ENCODE peak calls at places on chromosomes 6 and 20, in ten cellular contexts. One of them, this sample, is unnamed.

GRCh38 chr20:32062776-32063170 is 10.7 kb downstream of the HCK start:
- DNase-seq in Calu3: no peak
- DNase-seq in AG04450: no peak
- DNase-seq in B cell: no peak
- DNase-seq in cardiac fibroblast: no peak
- DNase-seq in adrenal gland: peak; percentile 29
- DNase-seq in ovary: no peak
- DNase-seq in astrocyte of the spinal cord: no peak
- DNase-seq in fibroblast of the aortic adventitia: no peak
- DNase-seq in GM23338: no peak
- DNase-seq in this sample: peak; percentile 37

GRCh38 chr6:169171951-169172350 is 81.7 kb downstream of the THBS2 start:
- DNase-seq in Calu3: no peak
- DNase-seq in AG04450: no peak
- DNase-seq in B cell: no peak
- DNase-seq in cardiac fibroblast: peak; percentile 96
- DNase-seq in adrenal gland: no peak
- DNase-seq in ovary: no peak
- DNase-seq in astrocyte of the spinal cord: peak; percentile 48
- DNase-seq in fibroblast of the aortic adventitia: peak; percentile 88
- DNase-seq in GM23338: no peak
- DNase-seq in this sample: no peak

GRCh38 chr6:42066156-42066555 is 15.8 kb downstream of the TAF8 start:
- DNase-seq in Calu3: no peak
- DNase-seq in AG04450: no peak
- DNase-seq in B cell: no peak
- DNase-seq in cardiac fibroblast: no peak
- DNase-seq in adrenal gland: no peak
- DNase-seq in ovary: no peak
- DNase-seq in astrocyte of the spinal cord: no peak
- DNase-seq in fibroblast of the aortic adventitia: no peak
- DNase-seq in GM23338: no peak
- DNase-seq in this sample: no peak

GRCh38 chr6:138691595-138692057 is 81.9 kb upstream of the CCDC28A start:
- DNase-seq in Calu3: peak; percentile 8
- DNase-seq in AG04450: peak; percentile 13
- DNase-seq in B cell: no peak
- DNase-seq in cardiac fibroblast: peak; percentile 78
- DNase-seq in adrenal gland: no peak
- DNase-seq in ovary: no peak
- DNase-seq in astrocyte of the spinal cord: peak; percentile 86
- DNase-seq in fibroblast of the aortic adventitia: peak; percentile 85
- DNase-seq in GM23338: peak; percentile 72
- DNase-seq in this sample: no peak

GRCh38 chr6:33049323-33049722 is 24.1 kb downstream of the HLA-DPA1 start:
- DNase-seq in Calu3: no peak
- DNase-seq in AG04450: no peak
- DNase-seq in B cell: no peak
- DNase-seq in cardiac fibroblast: peak; percentile 2
- DNase-seq in adrenal gland: no peak
- DNase-seq in ovary: no peak
- DNase-seq in astrocyte of the spinal cord: no peak
- DNase-seq in fibroblast of the aortic adventitia: no peak
- DNase-seq in GM23338: peak; percentile 44
- DNase-seq in this sample: no peak

GRCh38 chr6:45531999-45532605 is 154.4 kb upstream of the SUPT3H start:
- DNase-seq in Calu3: no peak
- DNase-seq in AG04450: no peak
- DNase-seq in B cell: no peak
- DNase-seq in cardiac fibroblast: no peak
- DNase-seq in adrenal gland: no peak
- DNase-seq in ovary: no peak
- DNase-seq in astrocyte of the spinal cord: no peak
- DNase-seq in fibroblast of the aortic adventitia: no peak
- DNase-seq in GM23338: no peak
- DNase-seq in this sample: no peak

GRCh38 chr6:138455746-138456392 is 43.4 kb downstream of the NHSL1 start:
- DNase-seq in Calu3: peak; percentile 33
- DNase-seq in AG04450: no peak
- DNase-seq in B cell: peak; percentile 57
- DNase-seq in cardiac fibroblast: peak; percentile 58
- DNase-seq in adrenal gland: no peak
- DNase-seq in ovary: no peak
- DNase-seq in astrocyte of the spinal cord: peak; percentile 45
- DNase-seq in fibroblast of the aortic adventitia: peak; percentile 46
- DNase-seq in GM23338: no peak
- DNase-seq in this sample: peak; percentile 62

GRCh38 chr20:52105045-52105572 is 86.5 kb downstream of the ZFP64 start:
- DNase-seq in Calu3: no peak
- DNase-seq in AG04450: no peak
- DNase-seq in B cell: peak; percentile 39
- DNase-seq in cardiac fibroblast: peak; percentile 37
- DNase-seq in adrenal gland: peak; percentile 23
- DNase-seq in ovary: peak; percentile 33
- DNase-seq in astrocyte of the spinal cord: peak; percentile 42
- DNase-seq in fibroblast of the aortic adventitia: peak; percentile 27
- DNase-seq in GM23338: peak; percentile 85
- DNase-seq in this sample: no peak

GRCh38 chr20:35985789-35986188 is 17.4 kb downstream of the CNBD2 start:
- DNase-seq in Calu3: no peak
- DNase-seq in AG04450: no peak
- DNase-seq in B cell: no peak
- DNase-seq in cardiac fibroblast: no peak
- DNase-seq in adrenal gland: no peak
- DNase-seq in ovary: no peak
- DNase-seq in astrocyte of the spinal cord: no peak
- DNase-seq in fibroblast of the aortic adventitia: no peak
- DNase-seq in GM23338: no peak
- DNase-seq in this sample: no peak

GRCh38 chr20:35988910-35989463 is 20.6 kb downstream of the CNBD2 start:
- DNase-seq in Calu3: no peak
- DNase-seq in AG04450: no peak
- DNase-seq in B cell: no peak
- DNase-seq in cardiac fibroblast: peak; percentile 17
- DNase-seq in adrenal gland: no peak
- DNase-seq in ovary: no peak
- DNase-seq in astrocyte of the spinal cord: no peak
- DNase-seq in fibroblast of the aortic adventitia: peak; percentile 41
- DNase-seq in GM23338: no peak
- DNase-seq in this sample: no peak

GRCh38 chr20:35994994-35995453 is 26.6 kb downstream of the CNBD2 start:
- DNase-seq in Calu3: peak; percentile 97
- DNase-seq in AG04450: peak; percentile 57
- DNase-seq in B cell: peak; percentile 72
- DNase-seq in cardiac fibroblast: peak; percentile 89
- DNase-seq in adrenal gland: peak; percentile 82
- DNase-seq in ovary: peak; percentile 81
- DNase-seq in astrocyte of the spinal cord: peak; percentile 74
- DNase-seq in fibroblast of the aortic adventitia: peak; percentile 82
- DNase-seq in GM23338: peak; percentile 95
- DNase-seq in this sample: peak; percentile 78

GRCh38 chr20:35992713-35993335 is 24.4 kb downstream of the CNBD2 start:
- DNase-seq in Calu3: peak; percentile 76
- DNase-seq in AG04450: no peak
- DNase-seq in B cell: peak; percentile 78
- DNase-seq in cardiac fibroblast: peak; percentile 71
- DNase-seq in adrenal gland: peak; percentile 46
- DNase-seq in ovary: peak; percentile 29
- DNase-seq in astrocyte of the spinal cord: peak; percentile 57
- DNase-seq in fibroblast of the aortic adventitia: peak; percentile 70
- DNase-seq in GM23338: peak; percentile 85
- DNase-seq in this sample: peak; percentile 80

DNA sequence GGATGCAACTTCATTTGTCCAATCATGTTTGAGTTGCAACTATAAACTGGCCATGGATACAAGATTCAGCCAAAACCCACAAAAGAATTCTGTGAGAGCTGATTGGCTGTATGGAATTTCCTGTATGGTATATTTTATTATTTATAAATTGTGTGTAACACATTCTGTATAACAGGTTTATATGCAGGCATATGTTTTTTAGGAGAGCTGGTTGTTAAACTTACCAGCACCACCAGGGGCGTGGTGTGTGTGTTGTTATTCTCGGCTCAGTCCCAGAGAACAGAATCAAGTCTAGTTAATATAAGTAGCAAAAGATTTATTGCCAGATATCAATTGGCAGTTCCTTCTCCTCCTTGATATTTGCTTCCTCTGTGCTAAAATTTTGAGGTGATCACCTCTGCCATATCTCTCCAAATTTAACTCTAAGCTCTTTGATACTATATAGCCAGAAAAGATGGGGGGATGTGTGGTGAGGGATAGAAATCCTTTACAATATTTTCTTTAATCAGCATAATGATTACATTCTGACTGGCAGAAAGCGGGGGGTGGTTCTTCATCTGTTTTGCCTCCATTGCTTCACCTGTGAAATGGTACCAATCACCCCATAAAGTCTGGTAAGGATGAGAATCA is 22.9 kb downstream of the CNBD2 start:
- DNase-seq in Calu3: peak; percentile 72
- DNase-seq in AG04450: no peak
- DNase-seq in B cell: no peak
- DNase-seq in cardiac fibroblast: peak; percentile 51
- DNase-seq in adrenal gland: no peak
- DNase-seq in ovary: no peak
- DNase-seq in astrocyte of the spinal cord: peak; percentile 24
- DNase-seq in fibroblast of the aortic adventitia: peak; percentile 51
- DNase-seq in GM23338: peak; percentile 59
- DNase-seq in this sample: no peak
- TF ChIP-seq CTCF in Calu3: peak; percentile 50
- TF ChIP-seq CTCF in AG04450: peak; percentile 73
- TF ChIP-seq CTCF in B cell: peak; percentile 64
- TF ChIP-seq CTCF in cardiac fibroblast: peak; percentile 67
- TF ChIP-seq CTCF in adrenal gland: peak; percentile 27
- TF ChIP-seq CTCF in ovary: no peak
- TF ChIP-seq CTCF in astrocyte of the spinal cord: peak; percentile 59
- TF ChIP-seq CTCF in fibroblast of the aortic adventitia: peak; percentile 75
- TF ChIP-seq CTCF in GM23338: peak; percentile 64
- TF ChIP-seq CTCF in this sample: peak; percentile 35

GRCh38 chr6:46993846-46994245 is 48.3 kb downstream of the ADGRF1 start:
- DNase-seq in Calu3: peak; percentile 37
- DNase-seq in AG04450: peak; percentile 2
- DNase-seq in B cell: no peak
- DNase-seq in cardiac fibroblast: peak; percentile 96
- DNase-seq in adrenal gland: no peak
- DNase-seq in ovary: no peak
- DNase-seq in astrocyte of the spinal cord: peak; percentile 93
- DNase-seq in fibroblast of the aortic adventitia: peak; percentile 85
- DNase-seq in GM23338: no peak
- DNase-seq in this sample: no peak

GRCh38 chr6:46997646-46998045 is 44.5 kb downstream of the ADGRF1 start:
- DNase-seq in Calu3: no peak
- DNase-seq in AG04450: no peak
- DNase-seq in B cell: no peak
- DNase-seq in cardiac fibroblast: no peak
- DNase-seq in adrenal gland: no peak
- DNase-seq in ovary: no peak
- DNase-seq in astrocyte of the spinal cord: no peak
- DNase-seq in fibroblast of the aortic adventitia: no peak
- DNase-seq in GM23338: no peak
- DNase-seq in this sample: no peak

GRCh38 chr6:46998436-46999017 is 43.6 kb downstream of the ADGRF1 start:
- DNase-seq in Calu3: no peak
- DNase-seq in AG04450: no peak
- DNase-seq in B cell: no peak
- DNase-seq in cardiac fibroblast: no peak
- DNase-seq in adrenal gland: no peak
- DNase-seq in ovary: no peak
- DNase-seq in astrocyte of the spinal cord: peak; percentile 30
- DNase-seq in fibroblast of the aortic adventitia: no peak
- DNase-seq in GM23338: no peak
- DNase-seq in this sample: no peak

GRCh38 chr6:46994933-46995332 is 47.2 kb downstream of the ADGRF1 start:
- DNase-seq in Calu3: no peak
- DNase-seq in AG04450: no peak
- DNase-seq in B cell: no peak
- DNase-seq in cardiac fibroblast: peak; percentile 14
- DNase-seq in adrenal gland: no peak
- DNase-seq in ovary: no peak
- DNase-seq in astrocyte of the spinal cord: no peak
- DNase-seq in fibroblast of the aortic adventitia: no peak
- DNase-seq in GM23338: no peak
- DNase-seq in this sample: no peak

DNA sequence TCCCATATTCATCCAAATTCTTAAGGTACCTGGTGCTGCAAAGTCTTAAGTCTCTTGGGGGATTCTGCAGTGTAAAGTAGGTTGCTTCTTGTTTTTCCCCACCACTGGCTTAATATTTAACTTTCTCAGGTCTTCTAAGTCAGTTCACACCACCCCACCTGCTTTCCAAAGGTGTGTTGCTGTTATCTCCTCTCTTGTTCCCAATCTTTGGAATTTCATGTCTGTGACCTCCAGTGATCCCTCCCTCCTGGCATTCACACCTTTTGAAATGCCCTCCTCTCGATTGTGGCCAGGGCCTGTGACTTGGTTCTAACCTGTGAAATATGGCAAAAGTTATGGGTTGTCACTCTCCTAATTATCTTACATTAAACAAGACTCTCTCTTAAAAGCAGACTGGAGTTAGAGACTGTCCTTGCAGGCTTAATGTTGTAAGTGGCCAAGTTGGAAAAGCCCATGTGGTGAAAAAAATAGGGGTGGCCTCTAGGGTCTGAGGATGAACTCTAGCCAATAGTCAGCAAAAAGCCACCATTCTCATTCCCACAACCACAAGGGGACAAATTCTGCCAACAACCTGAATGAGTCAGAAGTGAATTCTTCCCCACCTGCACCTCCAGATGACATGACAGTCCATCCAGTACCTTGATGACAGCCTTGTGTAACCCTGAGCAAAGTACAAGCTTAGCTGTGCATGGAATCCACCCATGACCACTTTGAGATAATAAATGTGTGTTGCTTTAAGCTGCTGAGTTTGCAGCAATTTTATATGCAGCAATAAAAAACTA is 45.1 kb downstream of the ADGRF1 start:
- DNase-seq in Calu3: peak; percentile 19
- DNase-seq in AG04450: no peak
- DNase-seq in B cell: no peak
- DNase-seq in cardiac fibroblast: no peak
- DNase-seq in adrenal gland: no peak
- DNase-seq in ovary: no peak
- DNase-seq in astrocyte of the spinal cord: no peak
- DNase-seq in fibroblast of the aortic adventitia: no peak
- DNase-seq in GM23338: no peak
- DNase-seq in this sample: no peak
- TF ChIP-seq CTCF in Calu3: no peak
- TF ChIP-seq CTCF in AG04450: no peak
- TF ChIP-seq CTCF in B cell: no peak
- TF ChIP-seq CTCF in cardiac fibroblast: no peak
- TF ChIP-seq CTCF in adrenal gland: no peak
- TF ChIP-seq CTCF in ovary: no peak
- TF ChIP-seq CTCF in astrocyte of the spinal cord: no peak
- TF ChIP-seq CTCF in fibroblast of the aortic adventitia: no peak
- TF ChIP-seq CTCF in GM23338: no peak
- TF ChIP-seq CTCF in this sample: no peak

GRCh38 chr20:44310664-44311639 is at the start of gene FITM2:
- DNase-seq in Calu3: peak; percentile 100
- DNase-seq in AG04450: peak; percentile 95
- DNase-seq in B cell: peak; percentile 99
- DNase-seq in cardiac fibroblast: peak; percentile 98
- DNase-seq in adrenal gland: peak; percentile 99
- DNase-seq in ovary: peak; percentile 98
- DNase-seq in astrocyte of the spinal cord: peak; percentile 95
- DNase-seq in fibroblast of the aortic adventitia: peak; percentile 96
- DNase-seq in GM23338: peak; percentile 97
- DNase-seq in this sample: peak; percentile 99
- TF ChIP-seq CTCF in Calu3: peak; percentile 98
- TF ChIP-seq CTCF in AG04450: peak; percentile 93
- TF ChIP-seq CTCF in B cell: peak; percentile 97
- TF ChIP-seq CTCF in cardiac fibroblast: peak; percentile 79
- TF ChIP-seq CTCF in adrenal gland: peak; percentile 98
- TF ChIP-seq CTCF in ovary: peak; percentile 97
- TF ChIP-seq CTCF in astrocyte of the spinal cord: peak; percentile 96
- TF ChIP-seq CTCF in fibroblast of the aortic adventitia: peak; percentile 89
- TF ChIP-seq CTCF in GM23338: peak; percentile 73
- TF ChIP-seq CTCF in this sample: peak; percentile 99

GRCh38 chr6:97586344-97586743 is 303.3 kb upstream of the MMS22L start:
- DNase-seq in Calu3: no peak
- DNase-seq in AG04450: peak; percentile 7
- DNase-seq in B cell: no peak
- DNase-seq in cardiac fibroblast: peak; percentile 51
- DNase-seq in adrenal gland: no peak
- DNase-seq in ovary: no peak
- DNase-seq in astrocyte of the spinal cord: peak; percentile 20
- DNase-seq in fibroblast of the aortic adventitia: peak; percentile 1
- DNase-seq in GM23338: peak; percentile 68
- DNase-seq in this sample: peak; percentile 7
- TF ChIP-seq CTCF in Calu3: no peak
- TF ChIP-seq CTCF in AG04450: peak; percentile 61
- TF ChIP-seq CTCF in B cell: no peak
- TF ChIP-seq CTCF in cardiac fibroblast: peak; percentile 23
- TF ChIP-seq CTCF in adrenal gland: no peak
- TF ChIP-seq CTCF in ovary: no peak
- TF ChIP-seq CTCF in astrocyte of the spinal cord: peak; percentile 23
- TF ChIP-seq CTCF in fibroblast of the aortic adventitia: no peak
- TF ChIP-seq CTCF in GM23338: peak; percentile 58
- TF ChIP-seq CTCF in this sample: peak; percentile 39

This sample was measured in GM13977.